ENCODE peak calls at places on chromosomes 4 and X, in four cellular contexts. S is CD4-positive, CD25-positive, alpha-beta regulatory T cell; I is IMR-90; D is ascending aorta. R is an unnamed sample.

GRCh38 chrX:45850775-45851433 is 650.2 kb upstream of the DIPK2B start:
- DNase-seq in S (no peak), I (peak), D (no peak), R (no peak)

GRCh38 chr4:118113220-118113619 is 78.9 kb downstream of the NDST3 start:
- DNase-seq in S (no peak), I (peak), D (no peak), R (no peak)

GRCh38 chr4:129682586-129682985 is 586.6 kb downstream of the C4orf33 start:
- DNase-seq in S (no peak), I (no peak), D (no peak), R (no peak)

GRCh38 chr4:76689079-76689817 is 208.7 kb downstream of the SOWAHB start:
- DNase-seq in S (no peak), I (peak), D (no peak), R (no peak)

GRCh38 chr4:159250751-159251325 is 148.0 kb downstream of the RAPGEF2 start:
- DNase-seq in S (no peak), I (no peak), D (no peak), R (no peak)

GRCh38 chr4:112082954-112083586 is 62.2 kb upstream of the FAM241A start:
- DNase-seq in S (no peak), I (peak), D (no peak), R (no peak)

GRCh38 chr4:140061883-140062282 is 92.1 kb downstream of the MAML3 start:
- DNase-seq in S (no peak), I (no peak), D (no peak), R (no peak)

GRCh38 chr4:41141910-41142309 is 72.4 kb downstream of the APBB2 start:
- DNase-seq in S (no peak), I (peak), D (no peak), R (no peak)

GRCh38 chrX:95718746-95719145 is 965.9 kb upstream of the DIAPH2 start:
- DNase-seq in S (no peak), I (no peak), D (no peak), R (no peak)

GRCh38 chr4:73853246-73853704 is at the start of gene PF4V1:
- DNase-seq in S (no peak), I (no peak), D (no peak), R (no peak)

GRCh38 chr4:19455850-19456602 is 795.7 kb upstream of the SLIT2 start:
- DNase-seq in S (no peak), I (no peak), D (no peak), R (no peak)

GRCh38 chr4:20044936-20045335 is 206.8 kb upstream of the SLIT2 start:
- DNase-seq in S (no peak), I (no peak), D (no peak), R (no peak)

GRCh38 chrX:41516995-41517660 is 70.0 kb downstream of the NYX start:
- DNase-seq in S (no peak), I (no peak), D (no peak), R (no peak)

GRCh38 chr4:111362891-111363290 is 740.0 kb upstream of the PITX2 start:
- DNase-seq in S (no peak), I (peak), D (no peak), R (no peak)

GRCh38 chrX:140504371-140505324 is at the start of gene SOX3:
- DNase-seq in S (no peak), I (no peak), D (no peak), R (no peak)

GRCh38 chr4:114782842-114783595 is 184.4 kb downstream of the UGT8 start:
- DNase-seq in S (no peak), I (no peak), D (no peak), R (no peak)

GRCh38 chr4:21649691-21650090 is 298.9 kb downstream of the KCNIP4 start:
- DNase-seq in S (no peak), I (no peak), D (no peak), R (no peak)

GRCh38 chrX:55143621-55144020 is 54.8 kb downstream of the PAGE2 start:
- DNase-seq in S (no peak), I (no peak), D (no peak), R (no peak)

GRCh38 chrX:119816300-119816699 is 24.9 kb upstream of the RPL39 start:
- DNase-seq in S (no peak), I (no peak), D (no peak), R (no peak)

GRCh38 chr4:101356928-101357327 is 9.6 kb upstream of the PPP3CA start:
- DNase-seq in S (no peak), I (peak), D (no peak), R (no peak)

GRCh38 chr4:106694232-106694631 is 325.7 kb upstream of the GIMD1 start:
- DNase-seq in S (no peak), I (no peak), D (no peak), R (no peak)

GRCh38 chrX:13051529-13052172 is 7.2 kb upstream of the FAM9C start:
- DNase-seq in S (peak), I (no peak), D (no peak), R (no peak)

GRCh38 chr4:141659539-141659938 is 23.2 kb downstream of the IL15 start:
- DNase-seq in S (no peak), I (peak), D (no peak), R (no peak)

GRCh38 chrX:153333271-153333670 is 682 bp upstream of the ZNF275 start:
- DNase-seq in S (no peak), I (peak), D (no peak), R (no peak)

GRCh38 chrX:13700380-13700779 is 11.5 kb downstream of the RAB9A start:
- DNase-seq in S (no peak), I (peak), D (no peak), R (no peak)

GRCh38 chrX:33198561-33199279 is 12.6 kb downstream of the DMD start:
- DNase-seq in S (no peak), I (no peak), D (no peak), R (no peak)

GRCh38 chr4:114563536-114564315 is 34.9 kb upstream of the UGT8 start:
- DNase-seq in S (no peak), I (no peak), D (no peak), R (no peak)

GRCh38 chr4:40952672-40953071 is 202.9 kb downstream of the NSUN7 start:
- DNase-seq in S (no peak), I (no peak), D (no peak), R (no peak)

GRCh38 chrX:97844161-97844560 is 960.5 kb downstream of the RPA4 start:
- DNase-seq in S (no peak), I (no peak), D (no peak), R (no peak)

GRCh38 chr4:2095236-2096072 is 36.3 kb downstream of the NAT8L start:
- DNase-seq in S (no peak), I (no peak), D (no peak), R (no peak)

GRCh38 chr4:103100691-103101090 is 1.1 kb upstream of the BDH2 start:
- DNase-seq in S (no peak), I (no peak), D (no peak), R (no peak)

GRCh38 chr4:103099691-103100392 is at the start of gene BDH2:
- DNase-seq in S (peak), I (peak), D (no peak), R (peak)

GRCh38 chr4:103098746-103099421 is 750 bp downstream of the BDH2 start:
- DNase-seq in S (no peak), I (peak), D (no peak), R (no peak)

GRCh38 chr4:103097112-103097511 is 2.5 kb downstream of the BDH2 start:
- DNase-seq in S (no peak), I (no peak), D (no peak), R (no peak)

DNA sequence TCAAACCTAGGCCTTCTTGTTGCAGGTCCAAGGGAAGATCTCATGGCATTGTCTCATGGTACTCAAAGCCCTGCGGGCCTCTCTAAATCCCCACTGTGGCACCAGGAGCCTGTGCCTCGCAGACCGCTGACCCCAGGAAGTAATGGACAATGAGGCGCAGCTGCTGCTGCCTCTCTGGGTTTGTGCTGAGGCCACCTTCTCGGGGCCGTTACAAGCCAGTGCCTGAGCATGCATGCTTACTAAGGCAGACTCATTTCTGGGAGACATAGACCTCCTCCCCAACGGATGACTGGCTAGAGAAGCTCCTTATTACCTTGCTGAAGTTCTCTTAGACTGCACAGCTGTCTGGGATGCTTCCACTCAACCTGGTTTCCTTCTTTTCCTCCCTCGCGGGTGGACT is 1.3 kb downstream of the BDH2 start:
- DNase-seq in S (no peak), I (peak), D (no peak), R (no peak)
- H3K4me3 ChIP-seq in S (peak), I (peak), D (peak), R (no peak)

GRCh38 chrX:134388161-134389109 is 71.5 kb upstream of the HPRT1 start:
- DNase-seq in S (no peak), I (no peak), D (no peak), R (no peak)
- H3K27ac ChIP-seq in S (no peak), I (no peak), D (no peak), R (no peak)

GRCh38 chr4:172851534-172851933 is 317.1 kb upstream of the GALNT7 start:
- DNase-seq in S (no peak), I (peak), D (no peak), R (no peak)
- H3K4me3 ChIP-seq in S (no peak), I (no peak), D (no peak), R (no peak)

DNA sequence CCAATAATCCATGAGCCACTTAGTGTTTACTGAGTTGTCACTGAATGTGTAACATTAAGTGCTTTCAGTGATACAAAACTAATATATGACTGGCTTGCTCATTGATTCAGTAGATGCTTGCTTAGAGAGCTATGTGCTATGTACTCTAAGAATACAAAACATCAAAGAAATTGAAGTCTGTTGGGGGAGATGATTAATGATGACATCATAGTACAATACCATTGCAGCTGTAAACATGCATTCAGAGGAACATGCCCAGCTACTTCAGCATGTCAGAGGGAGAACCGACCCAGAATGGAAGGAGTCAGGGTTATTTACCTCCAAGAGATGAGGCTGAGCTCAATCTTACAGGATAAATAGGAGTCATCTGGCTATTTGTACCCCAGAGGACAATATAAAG is 290.7 kb downstream of the TENM3 start:
- DNase-seq in S (no peak), I (peak), D (no peak), R (no peak)
- H3K27ac ChIP-seq in S (no peak), I (no peak), D (no peak), R (no peak)

DNA sequence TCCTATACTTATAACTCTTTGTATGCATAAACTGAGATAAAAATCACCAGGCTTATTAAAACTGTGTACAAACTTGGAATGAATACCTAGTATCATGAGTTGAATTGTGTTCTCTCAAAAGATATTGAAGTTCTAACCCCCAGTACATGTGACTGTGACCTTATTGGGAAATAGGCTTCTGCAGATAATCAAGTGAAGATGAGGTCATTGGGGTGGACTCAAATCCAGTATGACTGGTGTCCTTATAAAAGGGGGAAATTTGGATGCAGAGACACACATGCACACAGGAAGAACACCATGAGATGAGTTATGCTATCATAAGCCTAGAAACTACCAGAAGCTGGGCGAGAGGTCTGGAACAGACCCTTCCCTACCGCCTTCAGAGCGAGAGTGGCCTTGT is 26.2 kb downstream of the ZNF827 start:
- DNase-seq in S (no peak), I (no peak), D (no peak), R (no peak)
- H3K4me3 ChIP-seq in S (no peak), I (no peak), D (no peak), R (no peak)

DNA sequence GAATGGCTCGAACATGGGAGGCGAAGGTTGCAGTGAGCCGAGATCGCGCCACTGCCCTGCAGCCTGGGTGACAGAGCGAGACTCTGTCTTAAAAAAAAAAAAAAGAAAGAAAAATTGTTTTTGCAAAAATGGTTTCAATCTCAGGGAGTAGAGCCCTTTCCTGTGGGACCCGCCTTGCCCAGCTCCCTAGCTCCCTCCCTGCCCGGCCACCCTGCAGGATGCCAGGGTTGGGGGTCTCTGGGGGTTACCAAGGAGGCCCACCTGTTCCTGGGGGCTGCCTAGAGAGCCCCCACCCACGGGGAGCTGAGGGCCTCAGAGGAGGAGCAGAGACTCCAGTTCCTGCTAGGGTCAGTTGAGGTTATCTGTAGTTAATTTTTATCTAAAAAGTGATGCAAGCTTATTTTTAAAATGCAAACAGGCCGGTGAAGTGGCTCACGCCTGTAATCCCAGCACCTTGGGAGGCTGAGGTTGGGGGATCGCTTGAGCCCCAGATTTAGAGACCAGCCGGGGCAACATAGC is 18.7 kb upstream of the PLCXD1 start:
- DNase-seq in S (no peak), I (no peak), D (no peak), R (no peak)
- H3K27ac ChIP-seq in S (no peak), I (no peak), D (no peak), R (no peak)

DNA sequence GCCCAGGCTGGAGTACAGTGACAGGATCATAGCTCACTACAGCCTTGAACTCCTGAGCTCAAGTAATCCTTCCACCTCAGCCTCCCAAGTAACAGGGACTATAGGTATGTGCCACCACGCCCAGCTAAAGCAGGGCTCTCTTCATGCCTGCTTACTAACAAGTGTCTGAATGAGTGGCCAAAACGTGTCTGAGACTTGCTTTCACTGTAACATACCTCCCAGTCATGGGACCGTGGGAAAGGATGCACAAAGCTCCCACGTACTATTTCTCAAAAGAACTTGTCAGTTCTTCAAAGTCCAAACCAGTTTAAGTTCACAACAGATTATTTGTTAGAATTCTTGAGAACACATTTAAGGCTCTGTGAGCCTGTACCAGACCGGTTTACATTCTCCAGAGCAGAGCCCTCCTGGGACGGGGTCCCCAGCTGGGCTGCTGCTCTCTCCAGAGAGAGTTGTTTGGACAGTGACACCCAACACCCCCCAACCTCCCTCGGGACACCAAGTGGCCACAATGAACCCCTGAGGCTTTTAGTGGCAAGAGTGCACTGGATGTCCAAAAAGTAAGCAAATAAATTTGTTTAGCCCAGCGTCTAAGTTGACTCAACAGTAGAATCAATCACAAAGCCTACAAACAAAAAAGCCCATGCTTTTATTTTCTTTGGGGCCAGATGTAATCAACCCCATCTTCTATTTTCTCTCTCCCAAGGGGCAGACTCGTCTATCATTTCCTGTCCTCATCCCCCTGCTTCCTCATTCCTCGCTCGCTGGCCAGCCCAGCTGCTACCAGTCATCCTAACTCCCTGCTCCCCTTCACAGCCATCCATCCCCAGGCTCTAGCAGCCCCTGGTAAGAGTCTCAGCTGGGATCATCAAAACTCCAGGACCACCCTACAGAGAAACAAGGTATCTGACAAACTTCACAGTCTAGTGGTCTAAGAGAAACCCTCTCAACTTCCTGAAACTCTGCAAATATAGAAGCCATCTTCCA is 23.9 kb downstream of the SH3KBP1 start:
- DNase-seq in S (no peak), I (peak), D (no peak), R (no peak)
- H3K4me3 ChIP-seq in S (no peak), I (no peak), D (no peak), R (no peak)

GRCh38 chrX:34877451-34877850 is 65.1 kb upstream of the FAM47B start:
- DNase-seq in S (no peak), I (peak), D (no peak), R (no peak)

GRCh38 chrX:34873500-34874225 is 68.9 kb upstream of the FAM47B start:
- DNase-seq in S (no peak), I (peak), D (no peak), R (no peak)

GRCh38 chrX:34879361-34879760 is 63.2 kb upstream of the FAM47B start:
- DNase-seq in S (no peak), I (peak), D (no peak), R (no peak)

GRCh38 chrX:34874763-34875162 is 67.8 kb upstream of the FAM47B start:
- DNase-seq in S (no peak), I (no peak), D (no peak), R (no peak)

DNA sequence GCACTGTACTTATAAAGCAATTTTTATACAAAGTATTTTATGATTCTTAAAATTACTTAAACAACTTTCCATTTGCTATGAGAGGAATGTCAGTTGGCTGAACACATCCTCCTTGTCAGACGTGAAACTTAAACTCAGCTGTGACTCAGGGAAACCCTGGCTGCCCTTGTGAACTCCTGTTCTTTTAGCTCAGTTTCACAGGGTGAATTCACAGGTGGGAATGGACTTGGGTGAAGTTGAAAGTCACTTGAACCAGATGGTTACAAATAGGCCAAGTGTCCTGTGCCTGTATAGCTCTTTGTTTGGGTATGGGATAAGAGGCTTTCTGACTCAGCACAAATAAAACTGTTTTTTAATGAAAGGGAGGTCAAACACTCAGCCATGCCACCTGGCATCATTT is 67.4 kb upstream of the FAM47B start:
- DNase-seq in S (no peak), I (peak), D (no peak), R (no peak)
- H3K27ac ChIP-seq in S (no peak), I (peak), D (no peak), R (no peak)

GRCh38 chr4:48375651-48376291 is 34.4 kb downstream of the SLAIN2 start:
- DNase-seq in S (no peak), I (peak), D (no peak), R (no peak)

GRCh38 chr4:48369248-48369647 is 27.9 kb downstream of the SLAIN2 start:
- DNase-seq in S (no peak), I (peak), D (no peak), R (no peak)

GRCh38 chr4:48369771-48370170 is 28.4 kb downstream of the SLAIN2 start:
- DNase-seq in S (no peak), I (no peak), D (no peak), R (no peak)

GRCh38 chr4:48370260-48371134 is 29.2 kb downstream of the SLAIN2 start:
- DNase-seq in S (no peak), I (no peak), D (no peak), R (no peak)

DNA sequence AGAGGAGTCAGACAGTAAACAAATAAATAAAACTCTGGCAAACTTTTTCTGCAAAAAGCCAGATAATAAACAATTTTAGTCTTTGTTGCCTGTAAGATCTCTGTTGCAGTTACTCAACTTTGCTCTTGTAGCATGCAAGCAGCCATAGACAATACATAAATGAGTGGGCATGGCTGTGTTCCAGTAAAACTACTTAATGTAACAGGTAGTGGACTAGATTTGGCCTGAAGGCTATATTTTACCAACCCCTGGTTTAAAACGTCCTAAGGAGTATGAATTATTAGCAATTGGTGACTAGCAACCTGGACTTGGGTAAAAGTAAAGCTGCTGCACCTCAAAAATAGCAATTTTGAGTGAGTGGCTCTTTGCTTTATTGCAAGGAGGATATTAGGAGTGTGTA is 30.9 kb downstream of the SLAIN2 start:
- DNase-seq in S (no peak), I (no peak), D (no peak), R (no peak)
- H3K4me3 ChIP-seq in S (no peak), I (no peak), D (no peak), R (no peak)